ENCODE peak calls at places on chromosomes 1 and 21, in five cellular contexts. W is natural killer cell treated with Interleukin-12 subunit alpha and Interleukin-12 subunit beta and Interleukin-15 and Interleukin-18, amount 100 ng/mL, for 72 hours; G is putamen; J is neural progenitor cell; Z is activated CD4-positive, alpha-beta T cell treated with anti-CD3 and anti-CD28 coated beads, Interleukin-2, amount 50 U/mL, for 4 hours. O is an unnamed sample.
A peak's percentile ranks its signal among the peaks of the same experiment; 100 is the strongest.

GRCh38 chr1:204207136-204207616 is 6.6 kb downstream of the GOLT1A start:
- DNase-seq in W (peak; percentile 68), G (no peak), J (peak; percentile 83), Z (peak; percentile 66), O (peak; percentile 90)

GRCh38 chr1:177228721-177229088 is 57.9 kb downstream of the BRINP2 start:
- DNase-seq in W (no peak), G (no peak), J (no peak), Z (no peak), O (no peak)

GRCh38 chr1:240046000-240046399 is 45.7 kb upstream of the FMN2 start:
- DNase-seq in W (no peak), G (no peak), J (no peak), Z (no peak), O (no peak)

GRCh38 chr1:32900956-32901822 is at the start of gene TMEM54:
- DNase-seq in W (no peak), G (no peak), J (peak; percentile 67), Z (no peak), O (peak; percentile 44)

GRCh38 chr1:224493269-224493668 is 58.7 kb upstream of the WDR26 start:
- DNase-seq in W (no peak), G (no peak), J (no peak), Z (no peak), O (no peak)

GRCh38 chr21:37278199-37278598 is 11.1 kb upstream of the VPS26C start:
- DNase-seq in W (no peak), G (no peak), J (no peak), Z (no peak), O (no peak)

GRCh38 chr21:26199471-26199870 is 28.9 kb upstream of the APP start:
- DNase-seq in W (no peak), G (no peak), J (no peak), Z (no peak), O (no peak)

GRCh38 chr1:167555971-167556714 is 2.6 kb upstream of the CREG1 start:
- DNase-seq in W (peak; percentile 78), G (peak; percentile 74), J (peak; percentile 79), Z (peak; percentile 79), O (peak; percentile 62)

GRCh38 chr21:41698071-41698470 is 68.8 kb downstream of the RIPK4 start:
- DNase-seq in W (no peak), G (no peak), J (no peak), Z (no peak), O (no peak)

GRCh38 chr1:19429611-19430010 is 55.7 kb downstream of the CAPZB start:
- DNase-seq in W (no peak), G (peak; percentile 53), J (peak; percentile 74), Z (no peak), O (no peak)

GRCh38 chr1:207174913-207175312 is 70.9 kb downstream of the C4BPA start:
- DNase-seq in W (no peak), G (no peak), J (no peak), Z (no peak), O (no peak)

GRCh38 chr1:14365226-14365994 is 233.1 kb upstream of the KAZN start:
- DNase-seq in W (no peak), G (no peak), J (no peak), Z (no peak), O (no peak)

GRCh38 chr1:162010175-162010506 is 13.5 kb downstream of the OLFML2B start:
- DNase-seq in W (no peak), G (no peak), J (no peak), Z (no peak), O (no peak)

GRCh38 chr21:35020446-35020845 is 28.7 kb downstream of the RUNX1 start:
- DNase-seq in W (no peak), G (no peak), J (no peak), Z (peak; percentile 35), O (no peak)

O was measured in ELF-1.